ENCODE peak calls at places on chromosomes 12 and 14, in eight cellular contexts. D is A549, H is SK-N-SH, K is HCT116, C is GM23338, G is K562, L is GM12878, S is HepG2. T is an unnamed sample.

GRCh38 chr14:66074546-66074945 is 411.6 kb upstream of the CCDC196 start:
- DNase-seq in H (no peak), D (no peak), L (no peak), C (no peak), G (no peak), K (no peak), S (no peak), T (no peak)

GRCh38 chr12:10025236-10025635 is 5.2 kb upstream of the CLEC9A start:
- DNase-seq in K (no peak), L (no peak), C (no peak), S (no peak), H (no peak), G (no peak), D (no peak), T (no peak)

GRCh38 chr12:48237048-48237630 is 34.0 kb upstream of the OR10AD1 start:
- DNase-seq in L (no peak), H (no peak), K (no peak), S (no peak), C (peak; percentile 48), G (no peak), D (no peak), T (no peak)

GRCh38 chr14:53742226-53742607 is 214.4 kb downstream of the BMP4 start:
- DNase-seq in S (no peak), L (no peak), K (peak; percentile 10), H (no peak), D (no peak), G (no peak), C (peak; percentile 58), T (no peak)

GRCh38 chr14:53696217-53696965 is 260.2 kb downstream of the BMP4 start:
- DNase-seq in H (no peak), C (no peak), S (peak; percentile 72), L (no peak), G (no peak), K (no peak), D (peak; percentile 6), T (no peak)

GRCh38 chr12:65741662-65742480 is 82.4 kb upstream of the HMGA2 start:
- DNase-seq in H (peak; percentile 40), G (peak; percentile 11), C (peak; percentile 79), K (no peak), L (no peak), D (peak; percentile 34), S (peak; percentile 42), T (no peak)

GRCh38 chr12:124583854-124584253 is 16.4 kb upstream of the NCOR2 start:
- DNase-seq in S (peak; percentile 25), C (no peak), G (peak; percentile 89), L (no peak), D (no peak), K (no peak), H (peak; percentile 54), T (no peak)

GRCh38 chr14:103488071-103488470 is 34.6 kb downstream of the CKB start:
- DNase-seq in D (no peak), L (no peak), S (no peak), C (no peak), K (no peak), G (no peak), H (no peak), T (no peak)

GRCh38 chr12:95336387-95337067 is 118.9 kb downstream of the VEZT start:
- DNase-seq in L (no peak), S (peak; percentile 86), H (peak; percentile 86), G (peak; percentile 40), D (peak; percentile 90), C (peak; percentile 94), K (peak; percentile 65), T (peak; percentile 42)

GRCh38 chr12:44510510-44510909 is 365.6 kb downstream of the NELL2 start:
- DNase-seq in G (no peak), L (no peak), S (no peak), D (no peak), C (peak; percentile 2), H (no peak), K (no peak), T (no peak)

GRCh38 chr14:61472801-61473376 is 151.5 kb downstream of the PRKCH start:
- DNase-seq in L (no peak), D (no peak), C (no peak), S (no peak), H (no peak), K (no peak), G (no peak), T (no peak)

GRCh38 chr14:66709292-66709691 is 201.3 kb downstream of the GPHN start:
- DNase-seq in C (no peak), S (peak; percentile 8), H (no peak), G (no peak), D (no peak), L (no peak), K (peak; percentile 21), T (no peak)

GRCh38 chr12:79765157-79765556 is 74.4 kb upstream of the PAWR start:
- DNase-seq in L (no peak), D (no peak), K (no peak), S (no peak), G (no peak), H (no peak), C (no peak), T (no peak)

GRCh38 chr12:118061876-118062791 is 1.2 kb upstream of the WSB2 start:
- DNase-seq in H (peak; percentile 62), S (no peak), D (peak; percentile 74), K (no peak), L (no peak), C (peak; percentile 90), G (peak; percentile 68), T (no peak)

GRCh38 chr14:59037086-59037485 is 151.4 kb upstream of the DAAM1 start:
- DNase-seq in K (no peak), S (no peak), L (no peak), D (no peak), G (no peak), C (no peak), H (no peak), T (no peak)

GRCh38 chr14:89899917-89900680 is 54.4 kb downstream of the EFCAB11 start:
- DNase-seq in K (peak; percentile 13), C (peak; percentile 69), S (peak; percentile 13), G (peak; percentile 3), L (no peak), H (peak; percentile 43), D (no peak), T (no peak)

GRCh38 chr12:49664591-49665146 is 41.3 kb downstream of the PRPF40B start:
- DNase-seq in H (peak; percentile 40), D (no peak), C (no peak), S (no peak), L (no peak), K (no peak), G (no peak), T (no peak)

DNA sequence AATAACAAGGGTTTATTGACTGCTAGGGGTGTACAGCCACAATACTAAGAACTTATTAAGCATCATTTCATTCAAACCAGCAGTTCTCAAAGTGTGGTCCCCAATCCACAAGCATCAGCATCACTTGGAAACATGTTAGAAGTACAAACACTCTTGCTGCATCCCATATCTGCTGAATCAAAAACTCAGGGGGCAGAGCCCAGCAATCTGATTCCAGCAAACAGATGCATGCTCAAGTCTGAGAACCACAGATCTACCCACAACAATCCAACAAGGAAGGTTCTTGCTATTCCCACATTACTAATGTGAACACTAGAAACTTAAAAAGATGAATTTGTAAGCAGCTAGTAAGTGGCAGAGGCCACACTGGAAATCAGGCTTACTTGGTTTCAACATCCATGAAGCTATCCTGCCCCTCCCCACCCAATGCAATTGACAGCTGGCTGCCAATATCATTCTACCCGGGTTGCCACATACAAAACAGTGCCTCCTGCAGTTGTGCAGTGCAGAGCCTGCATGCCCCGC is 6.2 kb downstream of the KRT77 start:
- DNase-seq in D (no peak), L (no peak), C (peak; percentile 9), G (no peak), H (no peak), K (no peak), S (no peak), T (no peak)
- TF ChIP-seq REST in D (no peak), L (no peak), C (no peak), G (no peak), H (no peak), K (no peak), S (no peak), T (no peak)

GRCh38 chr14:92005019-92005418 is 34.8 kb downstream of the TRIP11 start:
- DNase-seq in G (no peak), H (no peak), K (no peak), S (no peak), D (no peak), L (no peak), C (no peak), T (no peak)

GRCh38 chr14:92012121-92012748 is 27.6 kb downstream of the TRIP11 start:
- DNase-seq in C (no peak), D (no peak), S (no peak), L (no peak), G (no peak), K (no peak), H (no peak), T (no peak)

GRCh38 chr14:92014014-92014413 is 25.8 kb downstream of the TRIP11 start:
- DNase-seq in K (no peak), S (no peak), G (no peak), D (no peak), C (no peak), H (no peak), L (no peak), T (no peak)

GRCh38 chr14:92010644-92011043 is 29.2 kb downstream of the TRIP11 start:
- DNase-seq in K (no peak), S (no peak), L (no peak), G (no peak), D (no peak), H (no peak), C (no peak), T (no peak)

GRCh38 chr14:92009604-92010003 is 30.3 kb downstream of the TRIP11 start:
- DNase-seq in G (no peak), S (no peak), H (no peak), K (no peak), L (no peak), C (no peak), D (no peak), T (no peak)
- H3K4me1 ChIP-seq in G (no peaks in the 10 kb centered on the region), S (no peaks in the 10 kb centered on the region), H (no peaks in the 10 kb centered on the region), K (no peaks in the 10 kb centered on the region), L (no peaks in the 10 kb centered on the region), C (no peaks in the 10 kb centered on the region), D (no peaks in the 10 kb centered on the region), T (no peaks in the 10 kb centered on the region)

DNA sequence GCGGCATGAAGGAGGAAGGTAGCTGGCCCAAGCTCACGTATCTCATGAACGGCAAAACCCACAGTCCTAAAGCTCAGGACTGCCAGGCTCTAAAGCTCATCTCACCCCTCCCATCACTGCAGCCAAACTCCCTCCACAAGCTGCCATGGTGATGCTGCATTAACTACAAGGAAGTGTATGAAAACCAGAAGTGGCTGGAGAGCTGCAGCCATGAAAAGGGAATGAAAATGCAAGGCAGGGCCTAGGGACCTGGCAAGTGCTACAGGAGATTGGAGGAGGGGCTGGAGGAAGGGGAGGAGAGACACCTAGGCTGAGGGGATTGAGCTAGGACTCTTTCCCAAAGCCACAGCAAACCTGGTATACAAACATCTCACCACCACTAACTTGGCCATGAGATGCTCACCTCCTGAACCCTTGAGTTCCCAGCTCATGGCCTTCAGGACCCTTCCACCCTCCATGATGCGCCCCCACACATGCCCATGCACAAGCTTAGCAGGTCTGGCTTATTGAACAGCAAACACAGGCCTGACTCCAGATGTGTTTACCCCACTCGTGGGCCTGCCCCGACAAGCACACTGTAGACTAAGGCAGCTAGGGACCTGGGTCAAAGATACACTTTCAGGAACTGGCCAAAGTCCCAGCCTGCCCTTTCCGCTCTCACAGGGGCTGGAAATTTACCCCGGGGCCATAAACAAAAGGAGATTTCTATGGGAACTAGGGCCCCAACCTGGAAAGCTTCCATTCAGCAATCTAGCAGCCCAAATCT is 42.0 kb downstream of the LTBP2 start:
- DNase-seq in G (no peak), H (no peak), D (no peak), L (no peak), C (no peak), S (peak; percentile 12), K (no peak), T (no peak)
- H3K27ac ChIP-seq in G (no peak overlapping the region), H (peak overlapping the region; percentile 97), D (peak overlapping the region; percentile 95), L (no peak overlapping the region), C (no peak overlapping the region), S (no peak overlapping the region), K (peak overlapping the region; percentile 77), T (peak overlapping the region; percentile 7)

GRCh38 chr14:102487204-102487577 is 22.4 kb downstream of the ANKRD9 start:
- DNase-seq in C (no peak), L (no peak), S (no peak), G (no peak), K (no peak), H (no peak), D (no peak), T (no peak)
- TF ChIP-seq REST in C (no peak), L (no peak), S (no peak), G (no peak), K (no peak), H (no peak), D (no peak), T (no peak)